ENCODE peak calls at places on chromosomes 4 and X, in five cellular contexts. B is nephron progenitor cell, O is fibroblast of lung, J is choroid plexus epithelial cell, D is heart right ventricle. K is an unnamed sample.

GRCh38 chr4:3484057-3484973 is 21.2 kb downstream of the DOK7 start:
- DNase-seq in B (no peak), O (no peak), J (no peak), D (peak), K (no peak)

GRCh38 chr4:38856046-38856445 is 571 bp downstream of the TLR6 start:
- DNase-seq in B (no peak), O (no peak), J (no peak), D (no peak), K (no peak)

GRCh38 chrX:119374736-119375135 is 24.4 kb upstream of the SLC25A43 start:
- DNase-seq in B (no peak), O (peak), J (peak), D (no peak), K (no peak)

GRCh38 chrX:19739683-19740082 is 147.7 kb downstream of the SH3KBP1 start:
- DNase-seq in B (peak), O (peak), J (peak), D (peak), K (peak)

GRCh38 chrX:154529206-154529612 is 13.2 kb upstream of the FAM3A start:
- DNase-seq in B (no peak), O (no peak), J (peak), D (no peak), K (no peak)

GRCh38 chr4:84846985-84847384 is 119.5 kb downstream of the WDFY3 start:
- DNase-seq in B (no peak), O (no peak), J (no peak), D (no peak), K (no peak)

GRCh38 chr4:127632420-127633403 is at the start of gene INTU:
- DNase-seq in B (peak), O (peak), J (peak), D (peak), K (peak)

GRCh38 chr4:125020089-125021034 is 294.4 kb upstream of the FAT4 start:
- DNase-seq in B (no peak), O (no peak), J (no peak), D (no peak), K (no peak)

GRCh38 chr4:87529187-87529586 is at the start of gene SPARCL1:
- DNase-seq in B (no peak), O (no peak), J (no peak), D (peak), K (no peak)

GRCh38 chr4:140099993-140100392 is 54.0 kb downstream of the MAML3 start:
- DNase-seq in B (no peak), O (no peak), J (no peak), D (peak), K (no peak)

GRCh38 chrX:66676413-66676812 is 37.5 kb upstream of the EDA2R start:
- DNase-seq in B (no peak), O (peak), J (peak), D (no peak), K (peak)

GRCh38 chrX:18701621-18702361 is 5.7 kb upstream of the PPEF1 start:
- DNase-seq in B (no peak), O (peak), J (peak), D (peak), K (peak)

GRCh38 chr4:15003891-15004700 is 1.8 kb downstream of the CPEB2 start:
- DNase-seq in B (peak), O (peak), J (no peak), D (peak), K (no peak)

GRCh38 chr4:2651546-2651945 is 104.6 kb downstream of the TNIP2 start:
- DNase-seq in B (no peak), O (no peak), J (no peak), D (no peak), K (no peak)

GRCh38 chr4:1604181-1604705 is 79.9 kb downstream of the FAM53A start:
- DNase-seq in B (no peak), O (peak), J (no peak), D (peak), K (no peak)

GRCh38 chr4:126267689-126268088 is 952.9 kb downstream of the FAT4 start:
- DNase-seq in B (no peak), O (peak), J (peak), D (no peak), K (no peak)

GRCh38 chrX:45011131-45011530 is 138.1 kb downstream of the KDM6A start:
- DNase-seq in B (no peak), O (peak), J (peak), D (no peak), K (peak)

GRCh38 chr4:140059159-140059558 is 94.8 kb downstream of the MAML3 start:
- DNase-seq in B (no peak), O (no peak), J (peak), D (no peak), K (no peak)

GRCh38 chrX:32778965-32779364 is 432.4 kb downstream of the DMD start:
- DNase-seq in B (no peak), O (no peak), J (peak), D (no peak), K (no peak)

GRCh38 chr4:4461850-4462249 is 74.9 kb downstream of the NSG1 start:
- DNase-seq in B (no peak), O (no peak), J (no peak), D (no peak), K (no peak)

GRCh38 chrX:22950278-22951266 is 49.2 kb upstream of the DDX53 start:
- DNase-seq in B (no peak), O (peak), J (peak), D (no peak), K (peak)

GRCh38 chr4:184030764-184031163 is 125.7 kb downstream of the STOX2 start:
- DNase-seq in B (no peak), O (no peak), J (no peak), D (no peak), K (no peak)

GRCh38 chr4:171993247-171993646 is 180.0 kb downstream of the GALNTL6 start:
- DNase-seq in B (no peak), O (no peak), J (no peak), D (no peak), K (no peak)

GRCh38 chr4:82372502-82372873 is 1.3 kb downstream of the HNRNPD start:
- DNase-seq in B (peak), O (no peak), J (peak), D (no peak), K (no peak)

GRCh38 chr4:169348541-169348940 is 77.8 kb upstream of the SH3RF1 start:
- DNase-seq in B (no peak), O (no peak), J (no peak), D (no peak), K (no peak)

GRCh38 chr4:66688674-66689073 is 856.6 kb downstream of the CENPC start:
- DNase-seq in B (no peak), O (peak), J (peak), D (no peak), K (peak)

GRCh38 chrX:153564047-153564606 is 34.8 kb downstream of the CCNQ start:
- DNase-seq in B (no peak), O (no peak), J (peak), D (peak), K (no peak)

GRCh38 chr4:145920205-145920604 is 18.4 kb downstream of the ZNF827 start:
- DNase-seq in B (no peak), O (peak), J (peak), D (no peak), K (peak)

GRCh38 chrX:1391707-1392375 is at the start of gene SLC25A6:
- DNase-seq in B (peak), O (peak), J (peak), D (peak), K (peak)

GRCh38 chr4:72110886-72111285 is 79.1 kb downstream of the NPFFR2 start:
- DNase-seq in B (no peak), O (peak), J (no peak), D (no peak), K (no peak)

GRCh38 chr4:167020410-167020809 is 213.9 kb downstream of the SPOCK3 start:
- DNase-seq in B (no peak), O (peak), J (peak), D (no peak), K (no peak)

GRCh38 chr4:104899863-104900262 is 246.8 kb upstream of the TET2 start:
- DNase-seq in B (no peak), O (no peak), J (no peak), D (no peak), K (no peak)

GRCh38 chr4:25908491-25908901 is 5.5 kb upstream of the SMIM20 start:
- DNase-seq in B (no peak), O (peak), J (peak), D (no peak), K (peak)

GRCh38 chr4:151792525-151792924 is 31.7 kb upstream of the GATB start:
- DNase-seq in B (no peak), O (no peak), J (no peak), D (no peak), K (no peak)

GRCh38 chr4:55762815-55763214 is 56.8 kb upstream of the EXOC1L start:
- DNase-seq in B (peak), O (peak), J (no peak), D (no peak), K (no peak)

GRCh38 chr4:38606587-38606905 is 57.5 kb upstream of the KLF3 start:
- DNase-seq in B (no peak), O (no peak), J (no peak), D (no peak), K (no peak)

GRCh38 chr4:13860126-13860525 is 232.6 kb upstream of the BOD1L1 start:
- DNase-seq in B (no peak), O (no peak), J (peak), D (no peak), K (no peak)